ENCODE peak calls at places on chromosomes 5 and 9, in four cellular contexts. One of them, this sample, is unnamed.

GRCh38 chr5:149418910-149419531 is 39.9 kb upstream of the IL17B start:
- DNase-seq in K562: no peak
- DNase-seq in HCT116: no peak
- DNase-seq in HepG2: no peak
- DNase-seq in this sample: no peak

GRCh38 chr5:17990168-17990567 is 355.9 kb downstream of the TAF11L14 start:
- DNase-seq in K562: no peak
- DNase-seq in HCT116: no peak
- DNase-seq in HepG2: no peak
- DNase-seq in this sample: no peak

GRCh38 chr5:160769264-160769663 is 82.7 kb downstream of the ATP10B start:
- DNase-seq in K562: no peak
- DNase-seq in HCT116: no peak
- DNase-seq in HepG2: no peak
- DNase-seq in this sample: no peak

GRCh38 chr9:120627073-120627472 is 47.1 kb upstream of the CDK5RAP2 start:
- DNase-seq in K562: no peak
- DNase-seq in HCT116: no peak
- DNase-seq in HepG2: no peak
- DNase-seq in this sample: no peak

GRCh38 chr9:115098226-115098965 is 19.6 kb downstream of the TNC start:
- DNase-seq in K562: no peak
- DNase-seq in HCT116: no peak
- DNase-seq in HepG2: no peak
- DNase-seq in this sample: no peak

GRCh38 chr5:6910950-6911349 is 197.7 kb downstream of the TENT4A start:
- DNase-seq in K562: no peak
- DNase-seq in HCT116: no peak
- DNase-seq in HepG2: no peak
- DNase-seq in this sample: no peak

GRCh38 chr9:87497604-87498045 is at the start of gene DAPK1:
- DNase-seq in K562: peak
- DNase-seq in HCT116: peak
- DNase-seq in HepG2: peak
- DNase-seq in this sample: peak

GRCh38 chr9:127163409-127163808 is 41.0 kb upstream of the ANGPTL2 start:
- DNase-seq in K562: no peak
- DNase-seq in HCT116: no peak
- DNase-seq in HepG2: peak
- DNase-seq in this sample: no peak

GRCh38 chr5:133667217-133667616 is 54.9 kb upstream of the FSTL4 start:
- DNase-seq in K562: no peak
- DNase-seq in HCT116: no peak
- DNase-seq in HepG2: no peak
- DNase-seq in this sample: no peak

GRCh38 chr9:106916491-106917235 is 53.7 kb downstream of the ZNF462 start:
- DNase-seq in K562: no peak
- DNase-seq in HCT116: peak
- DNase-seq in HepG2: peak
- DNase-seq in this sample: no peak

GRCh38 chr5:37272564-37272963 is 23.4 kb upstream of the CPLANE1 start:
- DNase-seq in K562: no peak
- DNase-seq in HCT116: no peak
- DNase-seq in HepG2: no peak
- DNase-seq in this sample: no peak

GRCh38 chr5:30401479-30402058 is 791.9 kb upstream of the CDH6 start:
- DNase-seq in K562: no peak
- DNase-seq in HCT116: no peak
- DNase-seq in HepG2: peak
- DNase-seq in this sample: peak

GRCh38 chr5:115962565-115963402 is 509 bp downstream of the LVRN start:
- DNase-seq in K562: no peak
- DNase-seq in HCT116: no peak
- DNase-seq in HepG2: no peak
- DNase-seq in this sample: peak

GRCh38 chr9:14071484-14071883 is 242.5 kb downstream of the NFIB start:
- DNase-seq in K562: peak
- DNase-seq in HCT116: no peak
- DNase-seq in HepG2: no peak
- DNase-seq in this sample: no peak

GRCh38 chr5:150372626-150373025 is 15.1 kb downstream of the TCOF1 start:
- DNase-seq in K562: no peak
- DNase-seq in HCT116: no peak
- DNase-seq in HepG2: no peak
- DNase-seq in this sample: no peak

GRCh38 chr5:73853091-73853490 is 227.1 kb downstream of the ARHGEF28 start:
- DNase-seq in K562: no peak
- DNase-seq in HCT116: no peak
- DNase-seq in HepG2: no peak
- DNase-seq in this sample: no peak

GRCh38 chr5:133896873-133897272 is 71.6 kb downstream of the C5orf15 start:
- DNase-seq in K562: no peak
- DNase-seq in HCT116: no peak
- DNase-seq in HepG2: no peak
- DNase-seq in this sample: no peak

GRCh38 chr5:81164936-81165335 is 68.2 kb upstream of the CKMT2 start:
- DNase-seq in K562: no peak
- DNase-seq in HCT116: no peak
- DNase-seq in HepG2: no peak
- DNase-seq in this sample: no peak

GRCh38 chr9:84076359-84076758 is 95.8 kb downstream of the RMI1 start:
- DNase-seq in K562: no peak
- DNase-seq in HCT116: no peak
- DNase-seq in HepG2: no peak
- DNase-seq in this sample: no peak

GRCh38 chr5:149367249-149367971 is 9.6 kb downstream of the PCYOX1L start:
- DNase-seq in K562: peak
- DNase-seq in HCT116: peak
- DNase-seq in HepG2: peak
- DNase-seq in this sample: peak

GRCh38 chr5:87147441-87147840 is 120.2 kb upstream of the RASA1 start:
- DNase-seq in K562: no peak
- DNase-seq in HCT116: no peak
- DNase-seq in HepG2: no peak
- DNase-seq in this sample: no peak

GRCh38 chr5:90221947-90222346 is 187.6 kb downstream of the CETN3 start:
- DNase-seq in K562: no peak
- DNase-seq in HCT116: no peak
- DNase-seq in HepG2: no peak
- DNase-seq in this sample: no peak

GRCh38 chr9:91817493-91818225 is 132.4 kb downstream of the ROR2 start:
- DNase-seq in K562: no peak
- DNase-seq in HCT116: no peak
- DNase-seq in HepG2: no peak
- DNase-seq in this sample: no peak

GRCh38 chr5:159263569-159263905 is 447 bp downstream of the UBLCP1 start:
- DNase-seq in K562: no peak
- DNase-seq in HCT116: no peak
- DNase-seq in HepG2: no peak
- DNase-seq in this sample: no peak

GRCh38 chr5:36363101-36363500 is 61.4 kb upstream of the RANBP3L start:
- DNase-seq in K562: no peak
- DNase-seq in HCT116: no peak
- DNase-seq in HepG2: no peak
- DNase-seq in this sample: no peak

GRCh38 chr9:71490810-71491209 is 277.5 kb downstream of the CEMIP2 start:
- DNase-seq in K562: no peak
- DNase-seq in HCT116: no peak
- DNase-seq in HepG2: peak
- DNase-seq in this sample: no peak

GRCh38 chr5:173868096-173868879 is 19.9 kb upstream of the CPEB4 start:
- DNase-seq in K562: no peak
- DNase-seq in HCT116: no peak
- DNase-seq in HepG2: peak
- DNase-seq in this sample: no peak

GRCh38 chr5:143771229-143772001 is 40.5 kb upstream of the HMHB1 start:
- DNase-seq in K562: no peak
- DNase-seq in HCT116: no peak
- DNase-seq in HepG2: no peak
- DNase-seq in this sample: no peak

DNA sequence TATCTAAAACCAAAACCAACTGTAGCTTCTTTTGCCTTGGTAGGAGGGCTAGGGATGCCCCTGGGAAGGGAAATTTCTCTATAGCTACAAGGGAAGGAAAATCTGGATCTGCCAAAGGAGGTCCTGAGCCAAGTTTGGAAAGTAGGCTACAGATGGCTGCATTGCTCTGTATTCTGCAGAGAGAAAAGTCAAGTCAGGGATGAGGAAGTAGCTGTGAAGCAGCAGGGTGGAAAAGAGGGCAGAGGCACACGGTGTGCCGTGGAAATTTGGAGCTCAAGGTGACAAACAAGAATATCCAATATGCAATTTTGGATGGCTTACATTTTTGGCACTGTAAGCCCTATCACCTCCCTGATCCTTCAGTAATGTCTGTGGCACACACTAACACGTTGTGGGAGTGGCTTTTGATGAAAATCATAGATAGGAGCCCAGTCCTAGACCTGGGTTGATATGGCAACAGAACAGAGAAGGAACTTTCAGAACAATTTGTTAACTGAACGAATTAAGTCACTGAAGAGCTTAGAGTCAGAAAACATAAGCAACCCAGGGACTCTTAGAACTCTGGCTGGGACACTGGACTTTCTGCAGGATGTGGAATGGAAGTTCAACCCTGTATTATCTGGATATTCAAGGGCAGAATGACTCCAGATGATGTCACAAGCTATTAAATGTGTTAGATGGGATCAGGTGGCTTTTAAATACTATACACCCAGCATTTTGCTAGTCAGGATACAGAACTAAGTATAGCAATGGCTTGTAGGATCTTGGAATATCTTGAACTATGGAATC is 42.5 kb downstream of the VLDLR start:
- DNase-seq in K562: no peak
- DNase-seq in HCT116: no peak
- DNase-seq in HepG2: no peak
- DNase-seq in this sample: no peak
- TF ChIP-seq ELF1 in K562: no peak
- TF ChIP-seq ELF1 in HCT116: no peak
- TF ChIP-seq ELF1 in HepG2: no peak
- TF ChIP-seq ELF1 in this sample: no peak

GRCh38 chr9:69371001-69371400 is 46.0 kb downstream of the ENTREP1 start:
- DNase-seq in K562: no peak
- DNase-seq in HCT116: no peak
- DNase-seq in HepG2: no peak
- DNase-seq in this sample: no peak
- TF ChIP-seq ELF1 in K562: no peak
- TF ChIP-seq ELF1 in HCT116: no peak
- TF ChIP-seq ELF1 in HepG2: no peak
- TF ChIP-seq ELF1 in this sample: no peak

DNA sequence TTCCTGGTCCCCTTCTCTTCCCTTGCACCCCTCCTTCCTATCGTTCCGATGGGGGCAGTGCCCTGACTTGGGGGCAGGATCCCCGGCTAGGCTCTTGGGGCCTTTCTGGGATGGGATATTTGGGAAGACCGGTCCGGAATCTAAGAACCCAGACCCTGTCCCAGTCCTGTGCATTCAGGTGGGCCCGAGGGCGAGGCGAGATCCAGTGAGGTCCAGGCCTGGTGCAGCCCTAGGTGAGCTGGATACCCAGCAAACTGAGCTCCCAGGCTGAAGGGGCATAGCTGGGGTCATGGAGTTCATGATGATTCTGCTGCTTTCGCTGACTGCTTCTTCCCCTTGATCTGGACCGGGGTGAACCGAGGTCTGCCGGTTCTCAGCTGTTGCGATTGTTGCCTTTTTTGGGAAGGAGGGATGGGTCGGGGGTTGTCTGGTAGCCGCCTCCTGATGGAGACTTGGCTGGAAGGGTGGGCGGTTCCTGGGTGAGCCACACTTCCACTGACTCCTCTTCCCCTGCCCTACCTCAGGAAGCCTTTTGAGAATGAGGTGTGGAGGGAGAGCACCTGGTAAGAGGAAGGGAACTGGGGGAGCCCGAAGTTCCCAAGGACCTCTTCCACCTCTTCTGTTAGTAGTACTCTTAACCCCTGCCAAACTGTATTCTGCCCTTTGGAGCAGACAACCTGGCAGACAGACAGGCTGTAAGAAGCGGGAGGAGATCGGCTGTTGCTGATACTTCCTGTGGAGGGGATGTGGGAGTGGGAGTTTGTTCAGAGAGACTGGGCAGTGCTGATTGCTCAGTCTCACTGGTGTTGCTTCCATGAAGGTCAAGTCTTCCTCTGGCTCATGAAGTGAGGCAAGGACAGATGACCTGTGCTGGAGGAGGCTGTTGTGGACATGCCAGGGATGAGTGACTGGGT is 1.0 kb downstream of the LRRC8A start:
- DNase-seq in K562: peak
- DNase-seq in HCT116: no peak
- DNase-seq in HepG2: peak
- DNase-seq in this sample: peak
- TF ChIP-seq ELF1 in K562: no peak
- TF ChIP-seq ELF1 in HCT116: no peak
- TF ChIP-seq ELF1 in HepG2: no peak
- TF ChIP-seq ELF1 in this sample: no peak

DNA sequence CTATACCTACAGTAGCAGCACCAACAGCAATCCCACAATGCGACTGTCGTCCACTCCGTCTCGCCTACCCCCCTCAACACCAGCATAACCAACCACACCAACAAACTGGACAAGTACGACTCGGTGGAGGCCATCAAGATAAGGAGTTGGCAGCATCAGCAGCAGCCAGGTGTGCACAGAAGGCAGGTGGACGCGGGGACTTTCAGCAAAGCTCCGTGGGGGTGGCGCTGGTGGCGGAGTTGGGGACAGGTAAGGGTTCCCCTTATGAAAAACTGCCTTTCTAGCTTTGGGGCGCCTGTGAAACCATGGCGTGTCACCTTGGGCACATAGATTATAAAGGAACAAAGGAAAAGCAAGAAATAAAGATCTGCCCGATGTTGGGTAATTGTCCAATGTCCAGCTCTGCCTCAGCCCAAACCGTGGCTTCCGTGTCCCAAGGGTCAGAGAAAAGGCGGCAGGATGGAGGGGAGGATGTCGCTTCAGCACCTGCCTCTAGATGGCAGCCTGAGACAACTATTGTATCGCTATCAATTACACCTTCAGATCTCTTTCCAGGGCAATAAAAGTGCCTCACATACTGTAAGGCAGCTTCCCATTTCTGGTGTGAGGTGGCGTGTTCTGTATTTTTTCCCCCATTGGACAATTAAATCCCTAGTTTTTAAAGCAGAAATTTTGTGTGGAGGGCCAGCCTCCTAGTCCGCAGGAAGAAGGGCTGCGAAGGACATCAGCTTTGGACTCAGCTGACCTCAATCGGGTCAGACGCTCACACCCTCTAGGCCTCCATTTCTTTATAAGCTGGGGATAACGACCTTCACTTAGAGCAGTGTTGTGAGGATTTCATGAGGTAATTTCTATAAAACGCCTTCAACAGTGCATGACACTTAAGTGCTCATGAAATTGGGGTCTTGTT is 58.8 kb downstream of the MTRR start:
- DNase-seq in K562: peak
- DNase-seq in HCT116: peak
- DNase-seq in HepG2: peak
- DNase-seq in this sample: peak
- TF ChIP-seq ELF1 in K562: no peak
- TF ChIP-seq ELF1 in HCT116: no peak
- TF ChIP-seq ELF1 in HepG2: no peak
- TF ChIP-seq ELF1 in this sample: no peak

This sample was measured in SK-N-SH.